ENCODE peak calls at places on chromosomes 3 and 15, in four cellular contexts. Q, E, C and I are unnamed samples.

GRCh38 chr3:116815831-116816588 is 106.4 kb downstream of the TUSC7 start:
- DNase-seq in Q (no peak), E (no peak), C (no peak), I (no peak)

GRCh38 chr3:61901986-61902385 is 340.6 kb downstream of the PTPRG start:
- DNase-seq in Q (no peak), E (no peak), C (no peak), I (no peak)

GRCh38 chr3:143170676-143171075 is 51.1 kb downstream of the CHST2 start:
- DNase-seq in Q (no peak), E (no peak), C (no peak), I (no peak)

GRCh38 chr3:78809941-78810340 is 957.9 kb downstream of the ROBO1 start:
- DNase-seq in Q (no peak), E (no peak), C (no peak), I (no peak)

GRCh38 chr3:196985298-196985697 is 16.7 kb upstream of the PIGZ start:
- DNase-seq in Q (no peak), E (no peak), C (no peak), I (no peak)

GRCh38 chr3:5389057-5389456 is 201.6 kb downstream of the EDEM1 start:
- DNase-seq in Q (no peak), E (no peak), C (peak; percentile 2), I (no peak)

GRCh38 chr3:196688349-196688748 is 23.7 kb downstream of the CEP19 start:
- DNase-seq in Q (no peak), E (no peak), C (no peak), I (no peak)

GRCh38 chr3:66483006-66483928 is 17.6 kb downstream of the LRIG1 start:
- DNase-seq in Q (no peak), E (no peak), C (no peak), I (peak; percentile 26)

GRCh38 chr3:175255698-175256097 is 396.6 kb downstream of the NAALADL2 start:
- DNase-seq in Q (no peak), E (no peak), C (no peak), I (no peak)

GRCh38 chr15:74252291-74253080 is 16.4 kb downstream of the CCDC33 start:
- DNase-seq in Q (no peak), E (no peak), C (no peak), I (no peak)

GRCh38 chr15:50137330-50137761 is 18.3 kb upstream of the ATP8B4 start:
- DNase-seq in Q (no peak), E (peak; percentile 23), C (no peak), I (no peak)

GRCh38 chr15:59371458-59372351 is 966 bp downstream of the MYO1E start:
- DNase-seq in Q (peak; percentile 20), E (no peak), C (no peak), I (peak; percentile 42)

GRCh38 chr15:84992157-84992940 is 10.7 kb downstream of the PDE8A start:
- DNase-seq in Q (no peak), E (no peak), C (peak; percentile 49), I (no peak)

GRCh38 chr3:111715911-111716523 is 120.9 kb upstream of the ZBED2 start:
- DNase-seq in Q (peak; percentile 58), E (peak; percentile 24), C (peak; percentile 47), I (peak; percentile 27)

GRCh38 chr3:146250449-146251382 is at the start of gene PLSCR4:
- DNase-seq in Q (peak; percentile 60), E (peak; percentile 45), C (no peak), I (peak; percentile 49)

GRCh38 chr3:46245155-46245554 is 2.9 kb downstream of the CCR3 start:
- DNase-seq in Q (no peak), E (no peak), C (no peak), I (no peak)

GRCh38 chr15:33865416-33865815 is 102.9 kb upstream of the CHRM5 start:
- DNase-seq in Q (no peak), E (no peak), C (no peak), I (no peak)

GRCh38 chr15:58390118-58390517 is 41.7 kb upstream of the LIPC start:
- DNase-seq in Q (no peak), E (no peak), C (no peak), I (no peak)

GRCh38 chr3:78728406-78729145 is 1039.2 kb downstream of the ROBO1 start:
- DNase-seq in Q (peak; percentile 59), E (no peak), C (no peak), I (no peak)

GRCh38 chr3:43537206-43537605 is 84.6 kb downstream of the ANO10 start:
- DNase-seq in Q (no peak), E (no peak), C (no peak), I (no peak)

GRCh38 chr15:35740761-35741160 is 194.8 kb upstream of the DPH6 start:
- DNase-seq in Q (no peak), E (no peak), C (no peak), I (no peak)

GRCh38 chr3:121998030-121998580 is 23.9 kb downstream of the ILDR1 start:
- DNase-seq in Q (no peak), E (no peak), C (no peak), I (no peak)

GRCh38 chr15:27398631-27399030 is 427.6 kb downstream of the GABRG3 start:
- DNase-seq in Q (no peak), E (no peak), C (peak; percentile 1), I (no peak)

GRCh38 chr15:40441736-40442531 is 1.2 kb downstream of the BAHD1 start:
- DNase-seq in Q (peak; percentile 17), E (peak; percentile 58), C (no peak), I (peak; percentile 38)

GRCh38 chr3:140007081-140007480 is 72.1 kb downstream of the CLSTN2 start:
- DNase-seq in Q (no peak), E (no peak), C (no peak), I (no peak)

GRCh38 chr3:140008693-140008980 is 73.7 kb downstream of the CLSTN2 start:
- DNase-seq in Q (no peak), E (no peak), C (no peak), I (no peak)

GRCh38 chr3:140006331-140006730 is 71.3 kb downstream of the CLSTN2 start:
- DNase-seq in Q (no peak), E (no peak), C (no peak), I (no peak)

GRCh38 chr3:140007946-140008692 is 73.1 kb downstream of the CLSTN2 start:
- DNase-seq in Q (no peak), E (no peak), C (no peak), I (no peak)

GRCh38 chr3:140004271-140004670 is 69.3 kb downstream of the CLSTN2 start:
- DNase-seq in Q (no peak), E (no peak), C (no peak), I (no peak)
- TF ChIP-seq ELF4 in Q (no peak), E (no peak), C (no peak), I (no peak)

GRCh38 chr3:157388051-157388450 is 48.6 kb upstream of the PTX3 start:
- DNase-seq in Q (no peak), E (no peak), C (no peak), I (no peak)
- TF ChIP-seq ELF4 in Q (no peak), E (no peak), C (no peak), I (no peak)

DNA sequence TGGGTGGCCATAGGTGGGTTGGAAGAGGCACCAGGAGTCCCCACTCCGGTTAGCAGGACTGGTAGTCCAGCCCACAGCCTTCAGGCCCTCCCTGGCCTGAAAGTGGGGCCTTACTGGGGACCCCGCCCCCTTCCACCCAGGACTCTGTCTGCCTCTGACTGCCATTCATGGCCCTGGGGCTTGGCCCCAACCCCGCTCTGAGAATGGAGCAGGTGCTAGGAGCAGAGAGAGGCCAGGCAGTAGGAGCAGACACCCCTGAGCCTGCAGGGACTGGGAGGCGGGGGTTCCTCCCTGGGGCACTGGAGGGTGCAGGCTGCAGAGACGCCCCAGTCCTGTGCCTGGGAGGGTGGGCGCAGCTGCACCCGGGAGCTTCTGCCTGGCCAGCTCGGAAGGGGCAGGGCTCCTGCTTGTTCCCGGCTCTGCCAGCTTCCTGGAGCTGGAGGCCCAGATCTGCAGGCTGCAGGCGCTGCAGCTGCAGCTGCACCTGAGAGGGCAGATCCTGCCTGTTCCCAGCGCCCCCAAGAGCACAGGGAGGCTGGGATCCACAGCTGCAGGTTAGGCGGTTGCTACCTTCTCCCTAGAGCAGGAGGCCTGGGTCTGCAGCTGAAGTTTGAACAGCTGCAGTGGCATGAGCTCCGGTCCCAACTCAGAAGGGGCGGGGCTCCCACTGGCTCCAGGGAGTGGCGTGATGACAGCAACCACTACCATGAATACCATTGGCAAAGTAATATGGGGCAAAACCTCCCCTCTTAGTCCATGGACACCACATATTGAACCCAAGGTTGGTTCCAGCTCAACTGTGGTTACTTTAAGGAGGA is 194.7 kb downstream of the SQOR start:
- DNase-seq in Q (no peak), E (no peak), C (no peak), I (peak; percentile 21)
- TF ChIP-seq ELF4 in Q (no peak), E (no peak), C (no peak), I (no peak)

GRCh38 chr3:57594144-57594543 is 3.0 kb downstream of the ARF4 start:
- DNase-seq in Q (no peak), E (no peak), C (no peak), I (no peak)

GRCh38 chr3:57597973-57598351 is 818 bp upstream of the ARF4 start:
- DNase-seq in Q (no peak), E (no peak), C (no peak), I (no peak)

GRCh38 chr3:57597240-57597972 is at the start of gene ARF4:
- DNase-seq in Q (peak; percentile 98), E (peak; percentile 94), C (peak; percentile 99), I (peak; percentile 99)

GRCh38 chr3:57594576-57594975 is 2.6 kb downstream of the ARF4 start:
- DNase-seq in Q (no peak), E (no peak), C (no peak), I (no peak)

GRCh38 chr3:57596495-57597239 is 477 bp downstream of the ARF4 start:
- DNase-seq in Q (peak; percentile 50), E (peak; percentile 34), C (peak; percentile 75), I (peak; percentile 61)
- TF ChIP-seq ELF4 in Q (no peak), E (no peak), C (no peak), I (no peak)

DNA sequence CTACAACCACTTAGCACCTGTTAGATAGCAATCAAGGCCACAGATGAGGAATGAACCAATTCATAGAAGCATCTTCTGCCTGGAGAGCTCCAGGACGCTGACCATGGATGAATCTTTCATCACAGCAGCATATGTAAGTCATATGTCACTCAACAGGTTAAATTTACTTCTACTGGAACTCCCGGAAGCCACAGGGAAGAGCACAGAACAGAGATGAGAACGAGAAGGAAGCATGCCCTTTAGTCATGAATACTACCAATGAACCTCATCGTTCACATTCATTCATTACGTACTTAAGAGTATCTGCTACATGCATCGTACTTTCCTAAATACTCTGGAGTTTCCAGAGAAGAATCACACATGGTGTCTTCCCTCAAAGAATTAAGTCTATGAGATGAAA is 192.8 kb downstream of the STT3B start:
- DNase-seq in Q (no peak), E (no peak), C (no peak), I (no peak)
- TF ChIP-seq ELF4 in Q (no peak), E (no peak), C (no peak), I (no peak)

DNA sequence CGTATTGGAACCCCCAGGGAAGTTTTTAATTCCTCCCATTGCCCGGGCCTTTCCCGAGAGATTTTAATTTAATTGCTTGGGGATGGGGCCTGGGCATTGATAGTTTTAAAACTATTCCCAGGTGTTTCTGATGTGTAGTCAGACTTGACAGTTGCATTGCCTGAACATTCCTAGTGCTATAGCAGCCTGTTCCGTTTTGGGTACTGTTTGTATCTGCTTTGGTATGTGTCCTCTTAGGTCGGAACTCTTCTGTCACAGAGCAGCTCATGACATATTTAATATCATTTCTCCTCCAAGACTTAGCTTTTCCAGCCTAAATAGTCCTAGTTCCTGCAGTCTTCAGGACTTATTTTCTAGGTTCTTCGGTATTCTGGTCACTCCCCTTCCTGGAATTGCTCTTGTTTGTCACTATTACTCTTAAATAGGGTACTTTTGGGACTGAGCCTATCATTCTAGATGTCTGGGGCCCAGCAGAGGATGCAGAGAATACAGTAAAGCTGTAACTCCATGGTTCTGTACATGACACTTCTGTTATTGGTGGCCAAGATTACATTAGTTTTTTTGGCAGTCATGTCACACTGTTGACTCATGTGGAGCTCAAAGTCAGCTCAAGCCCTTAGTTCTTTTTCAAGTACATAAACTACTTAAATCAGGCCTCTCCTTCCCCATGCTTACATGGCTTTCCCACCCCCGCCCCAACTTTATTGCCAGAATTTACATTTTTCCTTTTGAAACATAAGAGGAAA is 81.5 kb downstream of the BBX start:
- DNase-seq in Q (no peak), E (no peak), C (no peak), I (no peak)
- TF ChIP-seq ELF4 in Q (no peak), E (no peak), C (no peak), I (no peak)